ENCODE peak calls at places on chromosomes 7 and 10, in eight cellular contexts. S is MCF 10A; J is IMR-90; E is HuH-7.5; O is activated T-cell treated with anti-CD3 and anti-CD28 coated beads, Interleukin-2, amount 50 U/mL, for 24 hours; Q is fibroblast of the conjunctiva; T is NCI-H2081; R is amniotic stem cell. P is an unnamed sample.

GRCh38 chr7:98278936-98279335 is 2.5 kb upstream of the BRI3 start:
- DNase-seq in S (no peak), E (no peak), J (no peak), O (no peak), Q (no peak), R (no peak), T (peak), P (no peak)

GRCh38 chr7:157517782-157518513 is 181.1 kb downstream of the DNAJB6 start:
- DNase-seq in T (no peak), O (peak), S (no peak), J (no peak), R (no peak), E (no peak), Q (no peak), P (peak)

GRCh38 chr10:128025437-128025836 is 100.8 kb downstream of the MKI67 start:
- DNase-seq in J (no peak), E (no peak), R (no peak), O (no peak), Q (no peak), T (no peak), S (no peak), P (no peak)

GRCh38 chr10:20048161-20048560 is 231.9 kb downstream of the PLXDC2 start:
- DNase-seq in R (no peak), S (no peak), T (no peak), O (no peak), Q (no peak), E (no peak), J (no peak), P (no peak)

GRCh38 chr10:78979938-78980337 is 88.8 kb upstream of the ZMIZ1 start:
- DNase-seq in O (no peak), S (no peak), T (no peak), Q (no peak), R (no peak), J (no peak), E (no peak), P (no peak)

GRCh38 chr10:3424102-3424803 is 251.7 kb upstream of the PITRM1 start:
- DNase-seq in S (peak), T (peak), R (no peak), Q (no peak), O (no peak), E (no peak), J (no peak), P (peak)

GRCh38 chr7:107846324-107846723 is 43.3 kb upstream of the SLC26A3 start:
- DNase-seq in O (no peak), S (no peak), E (no peak), J (no peak), T (no peak), R (no peak), Q (no peak), P (no peak)

GRCh38 chr7:4841007-4841784 is 20.6 kb downstream of the PAPOLB start:
- DNase-seq in S (no peak), J (no peak), Q (no peak), E (no peak), T (no peak), O (no peak), R (no peak), P (no peak)

GRCh38 chr7:137999496-138000080 is 2.3 kb downstream of the CREB3L2 start:
- DNase-seq in J (no peak), T (no peak), R (no peak), E (no peak), O (no peak), S (no peak), Q (no peak), P (no peak)

GRCh38 chr10:96721207-96721572 is 876 bp upstream of the PIK3AP1 start:
- DNase-seq in E (peak), Q (no peak), T (no peak), R (no peak), S (peak), O (no peak), J (no peak), P (no peak)

GRCh38 chr10:7319632-7320031 is 91.2 kb downstream of the SFMBT2 start:
- DNase-seq in J (no peak), E (no peak), R (no peak), T (no peak), S (no peak), Q (no peak), O (no peak), P (no peak)

GRCh38 chr10:3754727-3755439 is 30.1 kb downstream of the KLF6 start:
- DNase-seq in O (no peak), S (peak), R (peak), Q (no peak), T (no peak), E (no peak), J (peak), P (no peak)

GRCh38 chr10:72689660-72690059 is 2.3 kb upstream of the MCU start:
- DNase-seq in O (no peak), J (no peak), T (no peak), E (no peak), R (no peak), S (no peak), Q (no peak), P (no peak)

GRCh38 chr7:27137603-27138410 is 5.7 kb downstream of the HOXA5 start:
- DNase-seq in Q (no peak), J (peak), T (no peak), E (no peak), O (no peak), R (no peak), S (peak), P (no peak)

GRCh38 chr10:35453855-35454532 is 117.7 kb downstream of the CCNY start:
- DNase-seq in E (no peak), O (no peak), J (peak), T (no peak), Q (no peak), S (peak), R (no peak), P (no peak)